ENCODE peak calls at places on chromosome 2, in ten cellular contexts. One of them, this sample, is unnamed.

GRCh38 chr2:32895424-32895823 is 51.3 kb upstream of the LTBP1 start:
- DNase-seq in thoracic aorta: no peak
- DNase-seq in heart left ventricle: no peak
- DNase-seq in HCT116: no peak
- DNase-seq in neural progenitor cell: no peak
- DNase-seq in spleen: no peak
- DNase-seq in cardiac muscle cell: no peak
- DNase-seq in upper lobe of right lung: no peak
- DNase-seq in right cardiac atrium: no peak
- DNase-seq in lower lobe of right lung: no peak
- DNase-seq in this sample: no peak

GRCh38 chr2:227462972-227463931 is 8.7 kb upstream of the AGFG1 start:
- DNase-seq in right cardiac atrium: no peak
- DNase-seq in thoracic aorta: no peak
- DNase-seq in HCT116: no peak
- DNase-seq in spleen: no peak
- DNase-seq in cardiac muscle cell: no peak
- DNase-seq in lower lobe of right lung: no peak
- DNase-seq in heart left ventricle: no peak
- DNase-seq in neural progenitor cell: peak; percentile 35
- DNase-seq in upper lobe of right lung: no peak
- DNase-seq in this sample: no peak

GRCh38 chr2:7881456-7881855 is 800.4 kb upstream of the ID2 start:
- DNase-seq in heart left ventricle: no peak
- DNase-seq in lower lobe of right lung: no peak
- DNase-seq in thoracic aorta: no peak
- DNase-seq in neural progenitor cell: no peak
- DNase-seq in spleen: no peak
- DNase-seq in upper lobe of right lung: no peak
- DNase-seq in right cardiac atrium: no peak
- DNase-seq in cardiac muscle cell: no peak
- DNase-seq in HCT116: no peak
- DNase-seq in this sample: no peak

GRCh38 chr2:209208211-209208610 is 215.6 kb upstream of the MAP2 start:
- DNase-seq in heart left ventricle: no peak
- DNase-seq in thoracic aorta: no peak
- DNase-seq in cardiac muscle cell: peak; percentile 52
- DNase-seq in upper lobe of right lung: no peak
- DNase-seq in lower lobe of right lung: peak; percentile 43
- DNase-seq in HCT116: peak; percentile 41
- DNase-seq in neural progenitor cell: peak; percentile 64
- DNase-seq in spleen: no peak
- DNase-seq in right cardiac atrium: peak; percentile 30
- DNase-seq in this sample: no peak

GRCh38 chr2:45840481-45840880 is 189.0 kb downstream of the PRKCE start:
- DNase-seq in spleen: no peak
- DNase-seq in right cardiac atrium: no peak
- DNase-seq in thoracic aorta: no peak
- DNase-seq in lower lobe of right lung: no peak
- DNase-seq in upper lobe of right lung: no peak
- DNase-seq in cardiac muscle cell: no peak
- DNase-seq in heart left ventricle: no peak
- DNase-seq in HCT116: no peak
- DNase-seq in neural progenitor cell: no peak
- DNase-seq in this sample: no peak

GRCh38 chr2:20676353-20677215 is 9.6 kb downstream of the GDF7 start:
- DNase-seq in heart left ventricle: no peak
- DNase-seq in upper lobe of right lung: no peak
- DNase-seq in lower lobe of right lung: no peak
- DNase-seq in thoracic aorta: no peak
- DNase-seq in neural progenitor cell: no peak
- DNase-seq in spleen: no peak
- DNase-seq in cardiac muscle cell: no peak
- DNase-seq in right cardiac atrium: no peak
- DNase-seq in HCT116: no peak
- DNase-seq in this sample: no peak

GRCh38 chr2:141554810-141555209 is 576.0 kb downstream of the LRP1B start:
- DNase-seq in cardiac muscle cell: peak; percentile 63
- DNase-seq in thoracic aorta: no peak
- DNase-seq in neural progenitor cell: peak; percentile 63
- DNase-seq in upper lobe of right lung: no peak
- DNase-seq in spleen: no peak
- DNase-seq in lower lobe of right lung: no peak
- DNase-seq in right cardiac atrium: no peak
- DNase-seq in HCT116: peak; percentile 34
- DNase-seq in heart left ventricle: no peak
- DNase-seq in this sample: no peak

GRCh38 chr2:96955694-96956610 is 30.4 kb downstream of the FAM178B start:
- DNase-seq in HCT116: no peak
- DNase-seq in neural progenitor cell: no peak
- DNase-seq in thoracic aorta: no peak
- DNase-seq in cardiac muscle cell: no peak
- DNase-seq in upper lobe of right lung: no peak
- DNase-seq in lower lobe of right lung: no peak
- DNase-seq in heart left ventricle: peak; percentile 20
- DNase-seq in right cardiac atrium: no peak
- DNase-seq in spleen: peak; percentile 69
- DNase-seq in this sample: peak; percentile 66

GRCh38 chr2:168468354-168468753 is 12.3 kb downstream of the CERS6 start:
- DNase-seq in heart left ventricle: no peak
- DNase-seq in right cardiac atrium: no peak
- DNase-seq in spleen: no peak
- DNase-seq in HCT116: no peak
- DNase-seq in lower lobe of right lung: no peak
- DNase-seq in neural progenitor cell: no peak
- DNase-seq in cardiac muscle cell: no peak
- DNase-seq in thoracic aorta: no peak
- DNase-seq in upper lobe of right lung: no peak
- DNase-seq in this sample: no peak

GRCh38 chr2:68255736-68256450 is 3.6 kb upstream of the PPP3R1 start:
- DNase-seq in HCT116: no peak
- DNase-seq in spleen: no peak
- DNase-seq in heart left ventricle: no peak
- DNase-seq in right cardiac atrium: no peak
- DNase-seq in thoracic aorta: no peak
- DNase-seq in neural progenitor cell: peak; percentile 14
- DNase-seq in cardiac muscle cell: no peak
- DNase-seq in upper lobe of right lung: no peak
- DNase-seq in lower lobe of right lung: no peak
- DNase-seq in this sample: no peak

GRCh38 chr2:68253211-68254068 is 1.1 kb upstream of the PPP3R1 start:
- DNase-seq in thoracic aorta: no peak
- DNase-seq in heart left ventricle: no peak
- DNase-seq in HCT116: no peak
- DNase-seq in neural progenitor cell: peak; percentile 51
- DNase-seq in upper lobe of right lung: no peak
- DNase-seq in spleen: no peak
- DNase-seq in lower lobe of right lung: no peak
- DNase-seq in cardiac muscle cell: no peak
- DNase-seq in right cardiac atrium: no peak
- DNase-seq in this sample: no peak

GRCh38 chr2:68263632-68264031 is 11.3 kb upstream of the PPP3R1 start:
- DNase-seq in heart left ventricle: no peak
- DNase-seq in thoracic aorta: no peak
- DNase-seq in cardiac muscle cell: no peak
- DNase-seq in HCT116: no peak
- DNase-seq in upper lobe of right lung: no peak
- DNase-seq in spleen: no peak
- DNase-seq in right cardiac atrium: no peak
- DNase-seq in neural progenitor cell: no peak
- DNase-seq in lower lobe of right lung: no peak
- DNase-seq in this sample: no peak

GRCh38 chr2:68258854-68259253 is 6.5 kb upstream of the PPP3R1 start:
- DNase-seq in neural progenitor cell: no peak
- DNase-seq in right cardiac atrium: no peak
- DNase-seq in HCT116: no peak
- DNase-seq in spleen: no peak
- DNase-seq in thoracic aorta: no peak
- DNase-seq in lower lobe of right lung: no peak
- DNase-seq in cardiac muscle cell: no peak
- DNase-seq in heart left ventricle: no peak
- DNase-seq in upper lobe of right lung: no peak
- DNase-seq in this sample: no peak
- H3K27ac ChIP-seq in neural progenitor cell: no peak overlapping the region
- H3K27ac ChIP-seq in right cardiac atrium: no peak overlapping the region
- H3K27ac ChIP-seq in HCT116: no peak overlapping the region
- H3K27ac ChIP-seq in spleen: no peak overlapping the region
- H3K27ac ChIP-seq in thoracic aorta: no peak overlapping the region
- H3K27ac ChIP-seq in lower lobe of right lung: no peak overlapping the region
- H3K27ac ChIP-seq in cardiac muscle cell: no peak overlapping the region
- H3K27ac ChIP-seq in heart left ventricle: no peak overlapping the region
- H3K27ac ChIP-seq in upper lobe of right lung: no peak overlapping the region
- H3K27ac ChIP-seq in this sample: no peak overlapping the region

DNA sequence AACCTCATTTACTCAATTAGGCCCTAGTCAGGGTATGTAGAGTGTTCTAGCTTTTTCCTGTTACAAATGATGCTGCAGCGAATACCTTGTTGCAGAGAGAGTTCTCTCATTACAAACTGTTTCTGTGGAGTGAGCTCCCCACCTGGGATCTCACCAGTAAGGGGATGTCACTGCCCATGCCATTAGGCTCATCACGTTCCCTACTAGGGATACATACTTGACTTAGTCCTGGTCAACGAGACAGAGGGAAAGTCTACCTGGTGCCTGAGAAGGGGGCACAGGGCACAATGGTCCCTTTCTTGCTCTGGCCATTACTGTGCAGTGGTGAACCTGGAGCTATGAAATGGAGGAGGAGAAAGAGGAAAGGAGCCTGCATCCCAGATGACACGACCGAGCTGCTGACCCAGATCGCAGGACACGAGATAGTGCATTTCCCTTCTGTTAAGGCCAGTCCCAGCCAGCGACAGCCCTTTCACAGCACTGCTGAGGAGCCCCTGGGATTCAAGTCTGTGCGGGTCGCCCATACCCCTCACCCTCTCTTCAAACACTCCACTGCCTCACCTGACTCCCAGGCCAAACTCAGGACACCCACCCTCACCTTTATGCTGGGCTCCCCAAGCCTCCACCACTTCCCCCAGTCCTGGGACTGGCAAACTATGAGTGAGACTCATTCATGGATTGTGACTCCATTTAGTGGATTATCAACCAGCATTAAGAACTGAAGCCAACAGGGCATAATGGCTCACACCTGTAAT is 16.0 kb downstream of the MALL start:
- DNase-seq in lower lobe of right lung: peak; percentile 34
- DNase-seq in spleen: no peak
- DNase-seq in cardiac muscle cell: no peak
- DNase-seq in thoracic aorta: no peak
- DNase-seq in neural progenitor cell: no peak
- DNase-seq in heart left ventricle: no peak
- DNase-seq in HCT116: no peak
- DNase-seq in right cardiac atrium: no peak
- DNase-seq in upper lobe of right lung: peak; percentile 42
- DNase-seq in this sample: no peak
- H3K27ac ChIP-seq in lower lobe of right lung: peak overlapping the region; percentile 87
- H3K27ac ChIP-seq in spleen: peak overlapping the region; percentile 87
- H3K27ac ChIP-seq in cardiac muscle cell: no peak overlapping the region
- H3K27ac ChIP-seq in thoracic aorta: peak overlapping the region; percentile 23
- H3K27ac ChIP-seq in neural progenitor cell: no peak overlapping the region
- H3K27ac ChIP-seq in heart left ventricle: peak overlapping the region; percentile 92
- H3K27ac ChIP-seq in HCT116: peak overlapping the region; percentile 100
- H3K27ac ChIP-seq in right cardiac atrium: peak overlapping the region; percentile 48
- H3K27ac ChIP-seq in upper lobe of right lung: peak overlapping the region; percentile 89
- H3K27ac ChIP-seq in this sample: no peak overlapping the region

GRCh38 chr2:15799432-15799827 is 140.9 kb upstream of the MYCN start:
- DNase-seq in heart left ventricle: no peak
- DNase-seq in lower lobe of right lung: no peak
- DNase-seq in HCT116: no peak
- DNase-seq in thoracic aorta: no peak
- DNase-seq in upper lobe of right lung: no peak
- DNase-seq in right cardiac atrium: no peak
- DNase-seq in spleen: no peak
- DNase-seq in neural progenitor cell: no peak
- DNase-seq in cardiac muscle cell: no peak
- DNase-seq in this sample: no peak
- H3K27ac ChIP-seq in heart left ventricle: no peak overlapping the region
- H3K27ac ChIP-seq in lower lobe of right lung: no peak overlapping the region
- H3K27ac ChIP-seq in HCT116: no peak overlapping the region
- H3K27ac ChIP-seq in thoracic aorta: no peak overlapping the region
- H3K27ac ChIP-seq in upper lobe of right lung: no peak overlapping the region
- H3K27ac ChIP-seq in right cardiac atrium: no peak overlapping the region
- H3K27ac ChIP-seq in spleen: no peak overlapping the region
- H3K27ac ChIP-seq in neural progenitor cell: no peak overlapping the region
- H3K27ac ChIP-seq in cardiac muscle cell: no peak overlapping the region
- H3K27ac ChIP-seq in this sample: no peak overlapping the region

DNA sequence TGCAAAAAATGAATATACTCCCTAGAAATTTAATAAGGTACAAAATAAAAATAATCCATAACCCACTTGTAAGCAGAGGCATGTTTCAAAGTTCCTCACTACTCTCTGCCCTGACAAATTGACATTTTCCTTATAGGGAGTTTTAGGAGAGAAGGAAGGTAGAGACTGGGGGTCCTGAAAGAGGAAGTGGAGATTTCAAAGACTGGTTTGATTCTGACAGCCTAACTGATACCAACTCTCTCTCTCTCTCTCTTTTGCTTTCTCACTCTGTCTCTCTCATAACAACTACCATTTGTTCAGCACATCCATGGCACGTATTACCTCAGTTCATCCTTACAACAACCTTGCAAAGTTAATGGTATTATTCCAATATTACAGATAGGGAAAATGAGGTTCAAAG is 18.6 kb downstream of the FZD7 start:
- DNase-seq in right cardiac atrium: no peak
- DNase-seq in spleen: no peak
- DNase-seq in upper lobe of right lung: no peak
- DNase-seq in neural progenitor cell: no peak
- DNase-seq in thoracic aorta: no peak
- DNase-seq in heart left ventricle: no peak
- DNase-seq in lower lobe of right lung: no peak
- DNase-seq in HCT116: no peak
- DNase-seq in cardiac muscle cell: no peak
- DNase-seq in this sample: no peak
- H3K27ac ChIP-seq in right cardiac atrium: no peak overlapping the region
- H3K27ac ChIP-seq in spleen: no peak overlapping the region
- H3K27ac ChIP-seq in upper lobe of right lung: no peak overlapping the region
- H3K27ac ChIP-seq in neural progenitor cell: no peak overlapping the region
- H3K27ac ChIP-seq in thoracic aorta: peak overlapping the region; percentile 21
- H3K27ac ChIP-seq in heart left ventricle: no peak overlapping the region
- H3K27ac ChIP-seq in lower lobe of right lung: no peak overlapping the region
- H3K27ac ChIP-seq in HCT116: no peak overlapping the region
- H3K27ac ChIP-seq in cardiac muscle cell: no peak overlapping the region
- H3K27ac ChIP-seq in this sample: no peak overlapping the region